ENCODE peak calls at places on chromosomes 16 and 17, in eight cellular contexts. O is GM12878, U is MM.1S, G is DND-41, E is fibroblast of lung, B is OCI-LY7, Y is keratinocyte, S is H9. T is an unnamed sample. For H4K20me1, the result is how much of the 10 kb centered on the place peaks cover.

GRCh38 chr17:38663125-38663751 is 11.5 kb downstream of the EPOP start:
- DNase-seq in E (peak), S (peak), O (no peak), U (peak), G (peak), Y (no peak), B (peak), T (peak)

GRCh38 chr17:47728214-47728877 is 4.7 kb upstream of the TBX21 start:
- DNase-seq in E (no peak), B (no peak), U (no peak), Y (no peak), G (no peak), O (no peak), S (no peak), T (no peak)

GRCh38 chr16:66926171-66926570 is 836 bp upstream of the RRAD start:
- DNase-seq in E (no peak), S (no peak), U (no peak), B (no peak), O (no peak), G (no peak), Y (no peak), T (no peak)

GRCh38 chr16:81885976-81886586 is 107.0 kb downstream of the PLCG2 start:
- DNase-seq in E (peak), B (peak), U (peak), O (no peak), G (peak), Y (no peak), S (peak), T (peak)

GRCh38 chr16:50603206-50604064 is 55.2 kb downstream of the NKD1 start:
- DNase-seq in B (no peak), Y (no peak), O (no peak), U (no peak), S (no peak), E (peak), G (peak), T (peak)

GRCh38 chr17:17994271-17994670 is 21.6 kb downstream of the DRC3 start:
- DNase-seq in E (peak), G (peak), B (peak), O (no peak), Y (no peak), U (no peak), S (peak), T (peak)

GRCh38 chr16:74829637-74830036 is 55.0 kb upstream of the FA2H start:
- DNase-seq in O (no peak), S (no peak), Y (no peak), G (no peak), E (peak), U (no peak), B (no peak), T (peak)

GRCh38 chr17:946510-947236 is 32.9 kb downstream of the NXN start:
- DNase-seq in E (no peak), O (no peak), Y (no peak), U (no peak), G (no peak), B (no peak), S (no peak), T (no peak)

GRCh38 chr16:49440156-49441065 is 66.8 kb downstream of the C16orf78 start:
- DNase-seq in G (peak), Y (no peak), S (no peak), B (peak), O (no peak), U (peak), E (no peak), T (no peak)
- H2AFZ ChIP-seq in G (peak), Y (no peak), S (no peak), B (peak), O (peak), U (peak), E (no peak), T (no peak)

DNA sequence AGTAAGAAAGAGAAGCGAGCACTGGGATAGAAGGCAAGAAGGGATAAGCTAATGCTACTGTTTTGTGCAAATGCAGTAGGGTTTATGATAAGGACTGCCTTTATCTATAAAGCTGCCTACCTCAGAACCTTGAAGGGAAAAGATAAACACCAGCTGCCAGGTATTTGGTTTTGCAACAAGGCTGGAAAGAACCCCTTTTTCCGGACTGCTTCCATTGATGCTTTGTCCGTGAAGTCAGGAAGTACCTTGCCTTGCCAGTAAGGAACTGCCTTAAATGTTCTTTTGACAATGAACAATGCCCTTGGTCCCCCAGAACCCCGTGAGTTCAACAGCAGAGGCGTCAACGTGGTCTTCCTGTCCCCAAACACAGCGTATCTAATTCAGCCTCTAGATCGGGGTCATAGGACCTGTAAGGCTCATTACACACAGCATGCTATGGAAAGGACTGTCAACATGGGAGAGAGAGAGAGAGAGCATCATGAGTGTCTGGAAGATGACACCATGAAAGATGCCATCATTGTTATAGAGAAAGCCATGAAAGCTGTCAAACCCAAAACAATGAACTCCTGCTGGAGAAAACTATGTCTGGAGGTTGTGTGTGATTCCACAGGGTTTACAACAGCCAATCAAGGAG is 113.4 kb downstream of the ANKRD11 start:
- DNase-seq in B (no peak), G (no peak), E (no peak), O (no peak), S (no peak), U (no peak), Y (no peak), T (no peak)
- H4K20me1 ChIP-seq in B (under half), G (half or more), E (under half), O (under half), S (under half), U (under half), Y (half or more), T (half or more)

GRCh38 chr16:2206780-2207433 is 1.7 kb downstream of the MLST8 start:
- DNase-seq in G (no peak), S (no peak), U (no peak), O (no peak), B (no peak), E (no peak), Y (no peak), T (no peak)
- H3K27ac ChIP-seq in G (peak), S (no peak), U (no peak), O (no peak), B (peak), E (no peak), Y (no peak), T (no peak)

DNA sequence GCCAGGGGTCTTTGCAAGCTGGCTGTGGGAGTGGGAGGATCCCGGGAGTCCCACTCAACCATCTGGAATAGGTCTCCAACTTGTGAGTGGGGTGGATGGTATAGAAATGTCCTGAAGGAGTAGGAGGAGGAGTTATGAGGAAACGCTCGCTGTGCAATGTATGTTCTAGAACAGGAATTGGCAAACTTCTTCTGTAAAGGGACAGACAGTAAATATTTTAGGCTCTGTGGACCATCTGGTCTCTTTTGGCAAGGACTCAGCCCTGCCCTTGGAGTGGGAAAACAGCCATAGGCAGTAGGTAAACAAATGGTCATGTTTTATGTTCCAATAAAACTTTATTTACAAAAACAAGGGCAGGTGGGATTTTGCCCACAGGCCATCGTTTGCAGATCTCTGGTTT is 149.2 kb downstream of the NPIPB5 start:
- DNase-seq in Y (no peak), E (no peak), U (no peak), S (peak), O (no peak), G (no peak), B (no peak), T (no peak)
- H2AFZ ChIP-seq in Y (no peak), E (no peak), U (no peak), S (no peak), O (no peak), G (no peak), B (no peak), T (no peak)

GRCh38 chr16:24758373-24758772 is 28.9 kb downstream of the TNRC6A start:
- DNase-seq in U (no peak), G (no peak), S (no peak), E (no peak), B (no peak), Y (peak), O (no peak), T (no peak)

GRCh38 chr16:24755201-24755874 is 25.9 kb downstream of the TNRC6A start:
- DNase-seq in O (no peak), U (no peak), B (no peak), S (no peak), E (no peak), Y (no peak), G (no peak), T (no peak)

GRCh38 chr16:24748242-24748641 is 18.8 kb downstream of the TNRC6A start:
- DNase-seq in S (no peak), E (peak), G (no peak), O (no peak), U (no peak), B (no peak), Y (no peak), T (peak)

GRCh38 chr16:24754543-24754942 is 25.1 kb downstream of the TNRC6A start:
- DNase-seq in B (no peak), Y (no peak), G (no peak), E (no peak), S (no peak), O (no peak), U (no peak), T (no peak)

GRCh38 chr16:24753437-24753836 is 24.0 kb downstream of the TNRC6A start:
- DNase-seq in E (no peak), G (no peak), O (no peak), B (no peak), Y (no peak), U (no peak), S (no peak), T (no peak)
- H4K20me1 ChIP-seq in E (under half), G (half or more), O (under half), B (under half), Y (under half), U (under half), S (under half), T (half or more)

DNA sequence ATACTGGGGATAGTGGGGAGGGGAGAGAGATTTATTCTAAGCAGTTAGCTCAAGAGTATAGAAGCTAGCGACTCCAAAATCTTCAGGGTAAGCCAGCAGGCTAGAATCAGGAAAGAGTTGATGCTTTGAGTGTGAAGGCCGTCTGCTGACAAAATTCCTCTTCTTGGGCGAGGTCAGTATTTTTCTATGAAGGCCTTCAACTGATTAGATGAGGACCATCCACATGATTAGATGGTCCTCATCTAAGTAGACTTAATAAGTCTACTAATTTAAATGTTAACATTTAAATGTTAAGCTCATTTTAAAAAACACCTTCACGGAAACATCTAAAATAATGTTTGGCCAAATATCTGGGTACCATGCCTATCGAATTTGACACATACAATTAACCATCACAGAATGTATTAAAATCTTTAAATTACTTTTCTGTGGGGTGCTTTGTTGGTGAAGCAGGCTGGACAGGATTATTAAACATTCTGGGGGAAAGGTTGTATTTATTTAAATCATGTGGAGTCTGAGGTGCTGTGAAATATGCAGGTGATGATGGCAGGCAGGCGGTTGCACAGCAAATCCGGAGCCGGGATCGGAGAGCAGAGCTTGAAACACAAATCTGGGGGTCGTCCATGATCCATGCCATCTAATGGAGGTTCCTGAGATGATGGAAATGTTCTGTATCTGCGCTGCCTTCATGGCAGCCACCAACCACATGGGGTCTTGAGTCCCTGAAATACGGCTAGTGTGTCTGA is 49.8 kb upstream of the ADORA2B start:
- DNase-seq in O (no peak), E (no peak), G (no peak), B (no peak), Y (no peak), S (no peak), U (no peak), T (no peak)
- H3K27ac ChIP-seq in O (no peak), E (no peak), G (no peak), B (no peak), Y (no peak), S (no peak), U (no peak), T (no peak)

T was measured in hepatocyte.